ENCODE peak calls at places on chromosomes 16 and 17, in seven cellular contexts. V is lung; W is CD4-positive, alpha-beta T cell; Z is left ventricle myocardium inferior; D is tibial artery; A is upper lobe of right lung; O is thoracic aorta. C is an unnamed sample.
A peak's percentile ranks its signal among the peaks of the same experiment; 100 is the strongest.

GRCh38 chr16:64339052-64339770 is 782.7 kb downstream of the CDH11 start:
- DNase-seq in V (no peak), W (no peak), Z (no peak), D (no peak), A (no peak), O (no peak), C (no peak)

GRCh38 chr16:10180042-10180770 is 2.0 kb downstream of the GRIN2A start:
- DNase-seq in V (no peak), W (no peak), Z (no peak), D (no peak), A (no peak), O (no peak), C (no peak)

GRCh38 chr16:83952940-83953795 is at the start of gene OSGIN1:
- DNase-seq in V (peak; percentile 94), W (peak; percentile 52), Z (peak; percentile 94), D (peak; percentile 98), A (peak; percentile 96), O (peak; percentile 92), C (peak; percentile 94)

GRCh38 chr16:58331024-58331707 is 36.3 kb upstream of the PRSS54 start:
- DNase-seq in V (no peak), W (no peak), Z (no peak), D (no peak), A (no peak), O (no peak), C (no peak)

GRCh38 chr17:63681530-63681929 is 18.4 kb downstream of the LIMD2 start:
- DNase-seq in V (no peak), W (no peak), Z (no peak), D (no peak), A (no peak), O (no peak), C (no peak)

GRCh38 chr17:48427598-48427997 is 2.4 kb downstream of the SKAP1 start:
- DNase-seq in V (no peak), W (peak; percentile 58), Z (no peak), D (no peak), A (no peak), O (no peak), C (no peak)

GRCh38 chr16:88772871-88773811 is 11.9 kb downstream of the PIEZO1 start:
- DNase-seq in V (no peak), W (no peak), Z (peak; percentile 58), D (peak; percentile 88), A (no peak), O (no peak), C (no peak)

GRCh38 chr17:8300226-8300625 is 5.0 kb upstream of the SLC25A35 start:
- DNase-seq in V (no peak), W (no peak), Z (no peak), D (no peak), A (no peak), O (no peak), C (no peak)

GRCh38 chr17:13362341-13363122 is 239.2 kb downstream of the HS3ST3A1 start:
- DNase-seq in V (no peak), W (no peak), Z (no peak), D (no peak), A (no peak), O (no peak), C (no peak)

GRCh38 chr16:28876973-28877641 is 1.2 kb upstream of the ATP2A1 start:
- DNase-seq in V (no peak), W (no peak), Z (no peak), D (no peak), A (no peak), O (no peak), C (peak; percentile 51)
- H3K9me3 ChIP-seq in V (no peaks in the 10 kb centered on the region), W (no peaks in the 10 kb centered on the region), Z (no peaks in the 10 kb centered on the region), D (no peaks in the 10 kb centered on the region), A (no peaks in the 10 kb centered on the region), O (no peaks in the 10 kb centered on the region), C (no peaks in the 10 kb centered on the region)

GRCh38 chr17:32283745-32284207 is 18.1 kb downstream of the RHBDL3 start:
- DNase-seq in V (no peak), W (no peak), Z (no peak), D (no peak), A (no peak), O (no peak), C (no peak)

GRCh38 chr17:32277284-32277683 is 11.7 kb downstream of the RHBDL3 start:
- DNase-seq in V (no peak), W (no peak), Z (no peak), D (no peak), A (no peak), O (no peak), C (no peak)

GRCh38 chr17:32279933-32280716 is 14.5 kb downstream of the RHBDL3 start:
- DNase-seq in V (no peak), W (no peak), Z (no peak), D (no peak), A (no peak), O (no peak), C (no peak)

GRCh38 chr17:32278815-32279214 is 13.2 kb downstream of the RHBDL3 start:
- DNase-seq in V (no peak), W (no peak), Z (no peak), D (no peak), A (no peak), O (no peak), C (no peak)

GRCh38 chr17:32281011-32281451 is 15.4 kb downstream of the RHBDL3 start:
- DNase-seq in V (peak; percentile 36), W (no peak), Z (peak; percentile 67), D (no peak), A (no peak), O (no peak), C (no peak)
- H3K27me3 ChIP-seq in V (no peaks in the 10 kb centered on the region), W (no peaks in the 10 kb centered on the region), Z (peaks cover 42% of the 10 kb centered on the region), D (peaks cover 49% of the 10 kb centered on the region), A (no peaks in the 10 kb centered on the region), O (no peaks in the 10 kb centered on the region), C (no peaks in the 10 kb centered on the region)

GRCh38 chr16:35391328-35391727 is 1931.9 kb downstream of the TP53TG3F start:
- DNase-seq in V (peak; percentile 35), W (no peak), Z (peak; percentile 28), D (no peak), A (no peak), O (no peak), C (no peak)
- H3K9me3 ChIP-seq in V (peaks cover 3% of the 10 kb centered on the region), W (peaks cover 13% of the 10 kb centered on the region), Z (no peaks in the 10 kb centered on the region), D (no peaks in the 10 kb centered on the region), A (no peaks in the 10 kb centered on the region), O (no peaks in the 10 kb centered on the region), C (peaks cover 11% of the 10 kb centered on the region)

GRCh38 chr17:79023886-79024771 is at the start of gene C1QTNF1:
- DNase-seq in V (no peak), W (peak; percentile 19), Z (peak; percentile 69), D (peak; percentile 84), A (peak; percentile 75), O (no peak), C (peak; percentile 78)

GRCh38 chr17:79024901-79025737 is 1.1 kb downstream of the C1QTNF1 start:
- DNase-seq in V (no peak), W (no peak), Z (peak; percentile 76), D (peak; percentile 95), A (peak; percentile 61), O (no peak), C (peak; percentile 66)

GRCh38 chr17:79020631-79021301 is 3.2 kb upstream of the C1QTNF1 start:
- DNase-seq in V (no peak), W (no peak), Z (no peak), D (peak; percentile 72), A (no peak), O (no peak), C (no peak)

GRCh38 chr17:79022507-79022991 is 1.4 kb upstream of the C1QTNF1 start:
- DNase-seq in V (no peak), W (no peak), Z (peak; percentile 81), D (peak; percentile 96), A (peak; percentile 80), O (peak; percentile 80), C (peak; percentile 70)

DNA sequence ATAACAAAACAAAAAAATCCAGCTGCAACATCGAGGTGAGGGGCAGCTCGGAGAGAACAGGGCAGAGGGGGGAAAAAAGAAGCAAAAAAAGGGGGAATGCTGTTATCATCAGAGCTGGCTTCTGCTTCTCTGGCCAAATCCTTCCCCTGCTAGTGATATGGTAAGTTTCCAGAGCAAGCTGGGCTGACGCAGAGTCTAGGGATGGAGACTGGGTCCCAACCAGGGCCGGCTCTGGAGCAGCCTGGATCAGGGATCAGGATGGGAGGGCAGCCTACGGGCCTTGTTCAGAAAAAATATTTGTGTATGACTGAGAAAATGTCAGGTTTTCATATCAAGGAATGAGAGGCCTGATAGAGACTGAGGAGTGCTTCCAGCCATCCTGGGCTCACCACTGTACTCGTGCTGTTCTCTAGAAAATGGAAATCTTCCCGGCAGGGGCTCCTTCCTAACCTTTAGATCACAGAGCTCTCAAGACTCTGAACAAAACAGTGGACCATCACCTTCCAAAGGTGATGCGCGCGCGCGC is 726 bp upstream of the C1QTNF1 start:
- DNase-seq in V (no peak), W (no peak), Z (no peak), D (peak; percentile 76), A (peak; percentile 51), O (no peak), C (peak; percentile 33)
- H3K27me3 ChIP-seq in V (no peaks in the 10 kb centered on the region), W (peaks cover 31% of the 10 kb centered on the region), Z (no peaks in the 10 kb centered on the region), D (no peaks in the 10 kb centered on the region), A (no peaks in the 10 kb centered on the region), O (no peaks in the 10 kb centered on the region), C (peaks cover 56% of the 10 kb centered on the region)

GRCh38 chr16:35737076-35737475 is 2277.7 kb downstream of the TP53TG3F start:
- DNase-seq in V (no peak), W (no peak), Z (no peak), D (no peak), A (no peak), O (no peak), C (no peak)
- H3K9me3 ChIP-seq in V (peaks cover 4% of the 10 kb centered on the region), W (peaks cover 28% of the 10 kb centered on the region), Z (no peaks in the 10 kb centered on the region), D (no peaks in the 10 kb centered on the region), A (no peaks in the 10 kb centered on the region), O (no peaks in the 10 kb centered on the region), C (no peaks in the 10 kb centered on the region)

GRCh38 chr16:78926723-78927200 is 673.8 kb downstream of the MAF start:
- DNase-seq in V (no peak), W (no peak), Z (no peak), D (no peak), A (no peak), O (no peak), C (no peak)
- H3K27me3 ChIP-seq in V (peaks cover 3% of the 10 kb centered on the region), W (no peaks in the 10 kb centered on the region), Z (no peaks in the 10 kb centered on the region), D (no peaks in the 10 kb centered on the region), A (no peaks in the 10 kb centered on the region), O (no peaks in the 10 kb centered on the region), C (no peaks in the 10 kb centered on the region)

DNA sequence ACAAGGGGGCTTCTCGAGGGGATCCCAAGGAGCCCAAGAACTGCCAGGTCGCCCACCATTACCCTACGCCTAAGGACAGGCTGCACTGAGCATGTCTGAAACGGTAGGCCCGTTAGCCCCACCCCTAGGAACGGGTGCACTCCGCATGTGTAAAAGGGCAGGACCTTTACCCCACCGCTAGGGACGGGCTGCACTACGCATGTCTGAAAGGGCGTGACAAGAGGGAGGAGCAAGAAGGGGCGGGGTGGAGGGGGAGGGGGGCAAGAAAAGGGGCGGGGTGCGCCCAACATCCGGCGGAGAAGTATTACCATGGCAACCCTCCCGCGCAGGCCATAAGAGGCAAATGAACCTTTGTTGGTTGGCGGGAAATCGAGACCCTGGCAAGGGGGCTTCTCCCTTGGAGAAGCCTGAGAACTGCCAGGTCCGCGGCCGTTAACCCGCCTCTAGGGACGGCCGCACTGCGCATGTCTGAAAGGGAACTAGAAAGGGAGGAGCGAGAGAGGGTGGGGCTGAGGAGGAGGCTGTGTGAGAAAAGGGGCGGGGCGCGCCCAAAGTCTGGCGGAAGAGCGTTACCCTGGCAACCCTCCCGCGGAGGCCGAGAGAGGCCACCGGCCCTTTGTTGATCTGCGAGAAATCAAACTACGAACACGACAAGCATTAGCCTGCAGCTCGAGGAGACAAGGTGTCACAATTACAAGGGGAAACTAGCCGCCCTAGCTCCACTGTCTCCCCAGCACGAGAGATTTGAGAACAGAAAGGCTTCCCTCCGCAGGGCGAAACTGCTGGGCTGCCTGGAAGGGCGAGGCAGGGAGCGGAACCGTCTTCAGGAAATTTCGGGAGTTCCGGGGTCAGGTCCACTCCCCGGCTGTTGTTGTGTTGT is 2046.8 kb downstream of the TP53TG3F start:
- DNase-seq in V (no peak), W (no peak), Z (no peak), D (no peak), A (no peak), O (no peak), C (no peak)
- H3K9me3 ChIP-seq in V (no peaks in the 10 kb centered on the region), W (peaks cover 6% of the 10 kb centered on the region), Z (no peaks in the 10 kb centered on the region), D (peaks cover 15% of the 10 kb centered on the region), A (no peaks in the 10 kb centered on the region), O (no peaks in the 10 kb centered on the region), C (peaks cover 3% of the 10 kb centered on the region)